ENCODE peak calls at places on chromosomes 16 and 17, in six cellular contexts. Q, K, G, W, L and D are unnamed samples.

GRCh38 chr16:84005391-84005790 is 37.2 kb downstream of the SLC38A8 start:
- DNase-seq in Q (no peak), K (no peak), G (no peak), W (no peak), L (no peak), D (no peak)

GRCh38 chr17:58335779-58336455 is 7.3 kb upstream of the TSPOAP1 start:
- DNase-seq in Q (no peak), K (peak), G (no peak), W (no peak), L (no peak), D (no peak)

GRCh38 chr17:2949469-2950044 is 113.8 kb downstream of the OR1D5 start:
- DNase-seq in Q (peak), K (no peak), G (peak), W (peak), L (no peak), D (peak)

GRCh38 chr17:64598672-64599071 is 63.4 kb downstream of the SMURF2 start:
- DNase-seq in Q (no peak), K (no peak), G (no peak), W (no peak), L (no peak), D (no peak)

GRCh38 chr16:85651822-85652430 is 36.8 kb downstream of the GINS2 start:
- DNase-seq in Q (no peak), K (no peak), G (no peak), W (no peak), L (no peak), D (peak)

GRCh38 chr17:21304091-21304490 is 19.6 kb downstream of the MAP2K3 start:
- DNase-seq in Q (no peak), K (no peak), G (no peak), W (no peak), L (no peak), D (no peak)

GRCh38 chr17:60127068-60128064 is 22.4 kb upstream of the CA4 start:
- DNase-seq in Q (no peak), K (no peak), G (no peak), W (no peak), L (no peak), D (no peak)

GRCh38 chr17:4710693-4711634 is 532 bp downstream of the ARRB2 start:
- DNase-seq in Q (no peak), K (no peak), G (no peak), W (no peak), L (no peak), D (no peak)

GRCh38 chr17:67441052-67441738 is 64.1 kb downstream of the PITPNC1 start:
- DNase-seq in Q (peak), K (peak), G (no peak), W (no peak), L (peak), D (peak)

GRCh38 chr17:76243826-76244679 is 3.8 kb upstream of the RNF157 start:
- DNase-seq in Q (no peak), K (no peak), G (no peak), W (no peak), L (no peak), D (no peak)

GRCh38 chr17:27514595-27515413 is 58.6 kb downstream of the KSR1 start:
- DNase-seq in Q (no peak), K (no peak), G (no peak), W (no peak), L (no peak), D (no peak)

GRCh38 chr17:19494961-19495806 is 38.5 kb upstream of the SLC47A1 start:
- DNase-seq in Q (no peak), K (no peak), G (no peak), W (no peak), L (no peak), D (no peak)

GRCh38 chr17:32793841-32794240 is 83.1 kb downstream of the MYO1D start:
- DNase-seq in Q (no peak), K (no peak), G (no peak), W (no peak), L (no peak), D (no peak)

GRCh38 chr17:82051776-82052637 is at the start of the genes GPS1 and RFNG:
- DNase-seq in Q (peak), K (peak), G (peak), W (peak), L (no peak), D (peak)

GRCh38 chr16:48862087-48862532 is 252.1 kb upstream of the N4BP1 start:
- DNase-seq in Q (peak), K (peak), G (peak), W (peak), L (no peak), D (peak)

GRCh38 chr16:19872935-19873334 is 11.7 kb downstream of the GPRC5B start:
- DNase-seq in Q (no peak), K (no peak), G (no peak), W (no peak), L (no peak), D (no peak)

GRCh38 chr17:58330997-58331814 is 2.6 kb upstream of the TSPOAP1 start:
- DNase-seq in Q (no peak), K (no peak), G (no peak), W (peak), L (no peak), D (no peak)

DNA sequence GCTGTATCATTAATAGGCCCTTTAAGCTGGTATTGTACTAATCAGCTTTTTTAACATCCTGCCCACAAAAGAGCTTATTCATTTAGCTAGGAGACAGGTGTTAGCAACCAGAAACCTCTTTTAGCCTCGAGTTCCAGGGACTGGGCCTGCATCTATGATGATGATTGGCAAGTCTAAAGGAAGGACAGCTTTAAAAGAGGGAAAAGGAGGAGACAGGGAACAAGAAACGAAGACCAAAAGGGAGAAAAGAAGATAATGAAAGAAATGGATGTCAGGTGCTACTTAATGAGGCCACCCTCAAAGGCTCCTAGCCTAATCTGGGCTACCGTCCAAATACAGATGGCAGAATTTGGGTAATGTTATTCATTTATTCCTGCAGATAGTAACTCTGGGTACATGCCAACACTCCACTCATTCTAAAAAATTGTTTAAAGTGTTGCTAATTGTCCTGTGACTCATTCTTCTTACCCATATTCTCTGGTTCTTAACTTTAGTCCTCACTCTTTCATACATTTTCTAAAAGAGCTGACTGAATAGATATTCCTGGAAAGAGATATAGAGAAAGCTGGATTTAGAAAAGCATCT is 18.7 kb upstream of the RFFL start:
- DNase-seq in Q (peak), K (no peak), G (no peak), W (no peak), L (no peak), D (peak)
- H2AK5ac ChIP-seq in Q (peak), K (no peak), G (no peak), W (no peak), L (no peak), D (no peak)

GRCh38 chr16:25012525-25012991 is 2.6 kb downstream of the ARHGAP17 start:
- DNase-seq in Q (peak), K (no peak), G (peak), W (no peak), L (no peak), D (peak)

GRCh38 chr16:25011891-25012499 is 3.2 kb downstream of the ARHGAP17 start:
- DNase-seq in Q (peak), K (no peak), G (peak), W (no peak), L (no peak), D (peak)

GRCh38 chr16:25013049-25013448 is 2.1 kb downstream of the ARHGAP17 start:
- DNase-seq in Q (no peak), K (no peak), G (no peak), W (no peak), L (no peak), D (no peak)

GRCh38 chr16:25014500-25015147 is 545 bp downstream of the ARHGAP17 start:
- DNase-seq in Q (peak), K (peak), G (peak), W (peak), L (peak), D (peak)

DNA sequence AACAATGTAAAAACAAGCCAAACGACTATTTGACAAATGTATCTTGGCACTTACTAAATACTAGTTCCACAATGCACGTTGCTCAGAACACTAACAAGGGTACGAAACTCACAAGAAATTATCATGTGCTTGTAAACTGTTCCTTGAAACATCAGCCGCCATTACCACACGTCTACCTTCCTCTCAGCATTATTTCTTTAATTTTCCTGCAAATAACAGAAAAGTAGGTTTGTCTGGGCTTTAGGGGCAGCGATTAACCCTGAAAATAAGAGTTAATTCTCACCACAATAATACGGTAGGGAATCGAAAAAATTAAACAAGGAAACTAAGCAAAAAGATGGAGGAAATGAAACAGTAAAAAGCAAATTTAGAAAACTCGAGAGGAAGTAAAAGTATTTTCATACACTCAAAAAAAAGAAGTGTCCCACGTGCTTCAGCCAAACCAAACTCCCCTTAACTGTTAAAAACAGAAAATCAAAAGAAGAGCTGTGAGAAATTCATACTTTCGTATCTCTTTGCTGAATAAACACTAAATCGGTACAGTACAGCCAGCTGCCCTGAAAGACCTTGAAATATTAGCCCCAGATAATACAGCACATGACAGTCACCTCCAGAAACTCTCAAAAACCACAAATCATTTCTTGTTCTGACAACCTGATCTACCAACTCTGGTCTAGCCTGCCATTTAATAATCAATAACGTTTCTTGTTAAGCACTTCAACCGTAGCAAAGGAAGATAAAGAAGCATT is 1.2 kb downstream of the ARHGAP17 start:
- DNase-seq in Q (no peak), K (no peak), G (no peak), W (no peak), L (no peak), D (no peak)
- H3K9ac ChIP-seq in Q (peak), K (peak), G (no peak), W (peak), L (no peak), D (peak)

GRCh38 chr17:36942631-36943125 is 5.4 kb downstream of the LHX1 start:
- DNase-seq in Q (no peak), K (no peak), G (no peak), W (peak), L (no peak), D (no peak)

GRCh38 chr17:36945160-36945559 is 3.6 kb upstream of the AATF start:
- DNase-seq in Q (no peak), K (no peak), G (no peak), W (no peak), L (no peak), D (no peak)

GRCh38 chr17:36943250-36944220 is 5.2 kb upstream of the AATF start:
- DNase-seq in Q (no peak), K (no peak), G (no peak), W (peak), L (no peak), D (no peak)

GRCh38 chr17:36945959-36946725 is 2.6 kb upstream of the AATF start:
- DNase-seq in Q (no peak), K (peak), G (no peak), W (peak), L (no peak), D (no peak)

DNA sequence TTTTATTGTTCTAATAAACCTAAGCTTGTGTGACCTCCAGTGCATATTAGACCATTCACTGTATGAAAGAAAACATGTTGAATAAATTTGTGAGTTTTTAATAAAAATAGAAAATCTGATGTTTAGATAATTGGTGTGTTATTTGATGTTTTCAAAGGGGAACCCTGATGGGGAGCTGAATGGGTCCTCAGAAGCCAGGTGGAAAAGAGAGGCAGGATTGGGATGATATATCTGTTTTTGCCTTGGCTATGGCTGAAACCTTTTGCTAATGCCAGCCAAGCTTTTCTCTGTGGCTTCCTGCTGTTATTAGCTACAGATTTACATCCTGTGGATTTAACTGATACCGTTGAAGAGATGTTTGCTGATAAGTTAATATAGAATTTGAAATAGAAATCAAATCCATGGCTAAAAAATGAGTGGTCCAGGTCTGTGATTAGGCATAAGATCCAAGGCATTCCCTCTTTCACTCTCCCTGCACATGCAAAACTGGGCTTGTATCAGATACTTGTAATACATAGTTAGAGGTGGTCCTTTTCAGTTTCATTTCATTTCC is 4.2 kb upstream of the AATF start:
- DNase-seq in Q (no peak), K (no peak), G (no peak), W (no peak), L (no peak), D (no peak)
- H2AK5ac ChIP-seq in Q (no peak), K (no peak), G (no peak), W (no peak), L (no peak), D (no peak)

GRCh38 chr17:63165420-63165819 is 199.4 kb downstream of the TANC2 start:
- DNase-seq in Q (no peak), K (no peak), G (no peak), W (no peak), L (no peak), D (no peak)

GRCh38 chr17:63162406-63163157 is 196.5 kb downstream of the TANC2 start:
- DNase-seq in Q (no peak), K (no peak), G (no peak), W (no peak), L (no peak), D (no peak)

GRCh38 chr17:63163158-63163520 is 197.1 kb downstream of the TANC2 start:
- DNase-seq in Q (no peak), K (no peak), G (no peak), W (no peak), L (no peak), D (no peak)
- H3K9ac ChIP-seq in Q (no peak), K (no peak), G (no peak), W (no peak), L (no peak), D (no peak)

GRCh38 chr17:74950207-74950606 is 14.5 kb downstream of the OTOP3 start:
- DNase-seq in Q (no peak), K (no peak), G (no peak), W (no peak), L (no peak), D (no peak)

GRCh38 chr17:74952431-74953128 is 16.9 kb downstream of the OTOP3 start:
- DNase-seq in Q (no peak), K (no peak), G (no peak), W (no peak), L (no peak), D (no peak)

GRCh38 chr17:74949455-74950115 is 13.9 kb downstream of the OTOP3 start:
- DNase-seq in Q (no peak), K (no peak), G (no peak), W (no peak), L (no peak), D (no peak)

GRCh38 chr17:74951680-74952421 is 16.2 kb downstream of the OTOP3 start:
- DNase-seq in Q (no peak), K (no peak), G (no peak), W (peak), L (no peak), D (no peak)

GRCh38 chr17:74951065-74951464 is 15.4 kb downstream of the OTOP3 start:
- DNase-seq in Q (no peak), K (no peak), G (no peak), W (no peak), L (no peak), D (no peak)
- H2AK5ac ChIP-seq in Q (no peak), K (no peak), G (no peak), W (no peak), L (no peak), D (no peak)

DNA sequence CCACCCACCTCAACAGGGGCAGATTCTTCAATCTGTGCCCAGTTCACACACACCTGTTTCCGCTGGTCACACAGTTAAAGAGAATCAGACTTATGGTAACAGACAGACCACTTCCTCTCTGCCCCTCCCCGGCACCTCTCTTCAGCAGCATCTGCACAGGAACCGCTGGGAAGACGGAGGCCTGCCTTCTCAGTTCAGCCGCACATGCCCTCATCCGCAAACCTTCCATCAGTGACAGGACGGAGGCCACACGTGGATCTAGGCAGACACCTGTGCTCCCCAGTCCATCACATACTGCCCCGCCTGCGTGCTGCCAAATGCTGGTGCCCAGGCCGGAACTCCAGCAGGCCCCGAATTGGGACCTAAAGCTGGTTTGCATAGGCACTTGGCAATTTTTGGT is 10.3 kb downstream of the PHB1 start:
- DNase-seq in Q (no peak), K (no peak), G (no peak), W (no peak), L (no peak), D (no peak)
- H3K9ac ChIP-seq in Q (no peak), K (no peak), G (no peak), W (no peak), L (no peak), D (no peak)

DNA sequence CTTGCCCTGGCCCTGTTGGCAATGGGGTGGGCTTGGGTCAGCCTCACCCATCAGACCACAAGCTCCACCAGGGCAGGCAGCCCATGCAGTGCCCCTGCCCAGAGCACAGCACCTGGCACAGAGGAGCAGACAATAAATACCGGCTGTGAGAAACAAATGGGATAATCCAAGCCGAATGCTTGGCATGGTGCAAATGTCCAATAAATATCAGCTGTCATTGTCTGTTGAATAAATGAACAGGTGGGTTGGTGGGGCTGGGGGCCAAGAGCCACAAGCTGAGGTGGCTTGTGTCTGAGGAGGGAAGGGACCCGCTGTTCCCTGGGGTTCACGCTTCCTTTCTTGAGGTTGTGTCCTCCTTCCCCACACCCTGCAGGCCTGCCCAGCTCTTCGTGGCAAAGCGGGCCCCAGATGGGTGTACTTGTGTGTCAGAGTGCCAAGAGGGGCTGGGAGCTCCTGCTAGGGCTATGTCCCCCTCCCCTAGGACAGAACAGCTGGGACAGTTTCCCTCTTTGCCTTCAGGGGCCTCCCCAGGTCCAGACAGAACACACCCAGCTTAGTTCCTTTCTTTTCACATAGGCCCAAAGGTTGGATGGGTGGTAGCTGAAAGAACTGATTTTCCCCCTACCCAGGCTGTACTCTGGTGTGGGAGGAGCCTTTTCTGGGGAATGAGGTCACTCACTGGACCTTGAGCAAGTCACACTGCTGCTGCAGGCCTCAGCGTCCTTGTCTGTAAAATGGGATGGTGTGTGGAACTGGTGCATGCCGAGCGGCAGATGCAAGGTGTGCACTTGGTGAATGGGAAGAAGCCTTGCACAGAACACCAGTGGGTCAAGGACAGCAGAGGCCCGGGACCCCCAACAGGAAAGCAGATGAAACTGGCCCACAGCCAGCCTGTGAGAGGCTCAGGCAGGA is 38.4 kb downstream of the ARHGAP27 start:
- DNase-seq in Q (no peak), K (no peak), G (no peak), W (peak), L (no peak), D (no peak)
- H2AK5ac ChIP-seq in Q (peak), K (peak), G (no peak), W (no peak), L (peak), D (no peak)

DNA sequence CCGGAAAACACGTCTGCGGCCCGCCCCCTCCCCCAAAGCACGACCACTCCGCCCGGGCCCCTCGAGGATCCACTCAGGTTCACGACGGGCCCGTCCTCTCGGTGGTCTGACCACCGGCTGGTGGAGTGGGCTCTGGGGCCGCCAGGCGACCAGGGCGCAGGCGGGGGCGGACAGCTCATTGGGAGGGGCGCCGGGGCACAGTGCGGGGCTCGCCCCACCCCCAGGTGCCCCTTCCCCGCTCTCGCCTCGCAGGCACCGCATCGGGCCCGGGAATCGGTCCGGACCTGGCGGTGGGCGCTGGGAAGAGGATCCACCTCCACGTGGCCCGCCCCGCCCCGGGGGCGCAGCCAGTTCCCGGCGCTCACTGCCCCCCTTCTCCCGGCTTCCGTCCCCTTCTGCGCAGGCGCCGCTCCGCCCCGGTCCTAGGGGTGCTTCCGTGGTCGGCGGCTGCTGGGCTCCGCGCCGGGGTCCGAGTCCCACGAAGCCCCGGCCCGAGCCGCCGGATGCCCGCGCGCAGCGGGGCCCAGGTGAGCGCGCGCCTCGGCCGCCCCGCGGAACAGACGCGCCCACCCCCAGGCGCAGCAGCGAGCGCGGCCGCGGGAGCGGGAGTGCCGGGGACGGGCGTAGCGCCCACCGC is at the start of gene MPG:
- DNase-seq in Q (peak), K (peak), G (peak), W (peak), L (peak), D (peak)
- H3K9ac ChIP-seq in Q (peak), K (peak), G (peak), W (peak), L (peak), D (peak)